ENCODE peak calls at places on chromosome 16, in seven cellular contexts. One of them, this sample, is unnamed.

GRCh38 chr16:70679653-70680494 is 6.0 kb downstream of the MTSS2 start:
- DNase-seq in HTR-8/SVneo: no peak
- DNase-seq in SJSA1: no peak
- DNase-seq in COLO829: no peak
- DNase-seq in ureter: no peak
- DNase-seq in activated CD8-positive, alpha-beta memory T cell treated with anti-CD3 and anti-CD28 coated beads for 4 hours: no peak
- DNase-seq in CD4-positive, alpha-beta memory T cell: no peak
- DNase-seq in this sample: no peak

GRCh38 chr16:54875443-54875842 is 55.2 kb upstream of the IRX5 start:
- DNase-seq in HTR-8/SVneo: no peak
- DNase-seq in SJSA1: no peak
- DNase-seq in COLO829: no peak
- DNase-seq in ureter: no peak
- DNase-seq in activated CD8-positive, alpha-beta memory T cell treated with anti-CD3 and anti-CD28 coated beads for 4 hours: no peak
- DNase-seq in CD4-positive, alpha-beta memory T cell: no peak
- DNase-seq in this sample: no peak

GRCh38 chr16:68771922-68772681 is 35.0 kb downstream of the CDH1 start:
- DNase-seq in HTR-8/SVneo: no peak
- DNase-seq in SJSA1: no peak
- DNase-seq in COLO829: no peak
- DNase-seq in ureter: no peak
- DNase-seq in activated CD8-positive, alpha-beta memory T cell treated with anti-CD3 and anti-CD28 coated beads for 4 hours: no peak
- DNase-seq in CD4-positive, alpha-beta memory T cell: no peak
- DNase-seq in this sample: no peak

GRCh38 chr16:51034481-51035109 is 116.5 kb downstream of the SALL1 start:
- DNase-seq in HTR-8/SVneo: no peak
- DNase-seq in SJSA1: no peak
- DNase-seq in COLO829: no peak
- DNase-seq in ureter: no peak
- DNase-seq in activated CD8-positive, alpha-beta memory T cell treated with anti-CD3 and anti-CD28 coated beads for 4 hours: no peak
- DNase-seq in CD4-positive, alpha-beta memory T cell: no peak
- DNase-seq in this sample: no peak

GRCh38 chr16:66326995-66327513 is 39.4 kb upstream of the CDH5 start:
- DNase-seq in HTR-8/SVneo: no peak
- DNase-seq in SJSA1: no peak
- DNase-seq in COLO829: no peak
- DNase-seq in ureter: peak; percentile 51
- DNase-seq in activated CD8-positive, alpha-beta memory T cell treated with anti-CD3 and anti-CD28 coated beads for 4 hours: no peak
- DNase-seq in CD4-positive, alpha-beta memory T cell: no peak
- DNase-seq in this sample: no peak

GRCh38 chr16:8430401-8430800 is 159.9 kb downstream of the TMEM114 start:
- DNase-seq in HTR-8/SVneo: no peak
- DNase-seq in SJSA1: no peak
- DNase-seq in COLO829: no peak
- DNase-seq in ureter: no peak
- DNase-seq in activated CD8-positive, alpha-beta memory T cell treated with anti-CD3 and anti-CD28 coated beads for 4 hours: no peak
- DNase-seq in CD4-positive, alpha-beta memory T cell: no peak
- DNase-seq in this sample: no peak

GRCh38 chr16:48276102-48276501 is 28.8 kb upstream of the ABCC11 start:
- DNase-seq in HTR-8/SVneo: no peak
- DNase-seq in SJSA1: peak; percentile 39
- DNase-seq in COLO829: peak; percentile 35
- DNase-seq in ureter: no peak
- DNase-seq in activated CD8-positive, alpha-beta memory T cell treated with anti-CD3 and anti-CD28 coated beads for 4 hours: no peak
- DNase-seq in CD4-positive, alpha-beta memory T cell: no peak
- DNase-seq in this sample: no peak

GRCh38 chr16:85777583-85778310 is 21.6 kb downstream of the EMC8 start:
- DNase-seq in HTR-8/SVneo: no peak
- DNase-seq in SJSA1: peak; percentile 80
- DNase-seq in COLO829: no peak
- DNase-seq in ureter: no peak
- DNase-seq in activated CD8-positive, alpha-beta memory T cell treated with anti-CD3 and anti-CD28 coated beads for 4 hours: no peak
- DNase-seq in CD4-positive, alpha-beta memory T cell: no peak
- DNase-seq in this sample: no peak

GRCh38 chr16:87931504-87931903 is 4.8 kb downstream of the CA5A start:
- DNase-seq in HTR-8/SVneo: no peak
- DNase-seq in SJSA1: no peak
- DNase-seq in COLO829: no peak
- DNase-seq in ureter: no peak
- DNase-seq in activated CD8-positive, alpha-beta memory T cell treated with anti-CD3 and anti-CD28 coated beads for 4 hours: no peak
- DNase-seq in CD4-positive, alpha-beta memory T cell: no peak
- DNase-seq in this sample: no peak

GRCh38 chr16:70675851-70676513 is 9.9 kb downstream of the MTSS2 start:
- DNase-seq in HTR-8/SVneo: no peak
- DNase-seq in SJSA1: no peak
- DNase-seq in COLO829: no peak
- DNase-seq in ureter: no peak
- DNase-seq in activated CD8-positive, alpha-beta memory T cell treated with anti-CD3 and anti-CD28 coated beads for 4 hours: no peak
- DNase-seq in CD4-positive, alpha-beta memory T cell: no peak
- DNase-seq in this sample: no peak

GRCh38 chr16:4057439-4057877 is 58.8 kb downstream of the ADCY9 start:
- DNase-seq in HTR-8/SVneo: no peak
- DNase-seq in SJSA1: no peak
- DNase-seq in COLO829: no peak
- DNase-seq in ureter: peak; percentile 22
- DNase-seq in activated CD8-positive, alpha-beta memory T cell treated with anti-CD3 and anti-CD28 coated beads for 4 hours: no peak
- DNase-seq in CD4-positive, alpha-beta memory T cell: no peak
- DNase-seq in this sample: no peak

GRCh38 chr16:50121721-50122445 is 31.2 kb upstream of the TENT4B start:
- DNase-seq in HTR-8/SVneo: no peak
- DNase-seq in SJSA1: no peak
- DNase-seq in COLO829: no peak
- DNase-seq in ureter: no peak
- DNase-seq in activated CD8-positive, alpha-beta memory T cell treated with anti-CD3 and anti-CD28 coated beads for 4 hours: no peak
- DNase-seq in CD4-positive, alpha-beta memory T cell: peak; percentile 49
- DNase-seq in this sample: no peak

GRCh38 chr16:86946981-86947380 is 368.6 kb downstream of the FOXL1 start:
- DNase-seq in HTR-8/SVneo: no peak
- DNase-seq in SJSA1: no peak
- DNase-seq in COLO829: no peak
- DNase-seq in ureter: no peak
- DNase-seq in activated CD8-positive, alpha-beta memory T cell treated with anti-CD3 and anti-CD28 coated beads for 4 hours: no peak
- DNase-seq in CD4-positive, alpha-beta memory T cell: no peak
- DNase-seq in this sample: no peak

GRCh38 chr16:78184554-78185183 is 85.2 kb downstream of the WWOX start:
- DNase-seq in HTR-8/SVneo: no peak
- DNase-seq in SJSA1: peak; percentile 79
- DNase-seq in COLO829: no peak
- DNase-seq in ureter: no peak
- DNase-seq in activated CD8-positive, alpha-beta memory T cell treated with anti-CD3 and anti-CD28 coated beads for 4 hours: no peak
- DNase-seq in CD4-positive, alpha-beta memory T cell: no peak
- DNase-seq in this sample: no peak

GRCh38 chr16:68246671-68247070 is 1.5 kb downstream of the PLA2G15 start:
- DNase-seq in HTR-8/SVneo: no peak
- DNase-seq in SJSA1: no peak
- DNase-seq in COLO829: no peak
- DNase-seq in ureter: no peak
- DNase-seq in activated CD8-positive, alpha-beta memory T cell treated with anti-CD3 and anti-CD28 coated beads for 4 hours: no peak
- DNase-seq in CD4-positive, alpha-beta memory T cell: no peak
- DNase-seq in this sample: no peak

GRCh38 chr16:81296631-81297030 is 18.1 kb upstream of the GAN start:
- DNase-seq in HTR-8/SVneo: no peak
- DNase-seq in SJSA1: no peak
- DNase-seq in COLO829: no peak
- DNase-seq in ureter: no peak
- DNase-seq in activated CD8-positive, alpha-beta memory T cell treated with anti-CD3 and anti-CD28 coated beads for 4 hours: no peak
- DNase-seq in CD4-positive, alpha-beta memory T cell: no peak
- DNase-seq in this sample: no peak

GRCh38 chr16:4682616-4683254 is 10.6 kb upstream of the NUDT16L1 start:
- DNase-seq in HTR-8/SVneo: no peak
- DNase-seq in SJSA1: no peak
- DNase-seq in COLO829: no peak
- DNase-seq in ureter: no peak
- DNase-seq in activated CD8-positive, alpha-beta memory T cell treated with anti-CD3 and anti-CD28 coated beads for 4 hours: no peak
- DNase-seq in CD4-positive, alpha-beta memory T cell: no peak
- DNase-seq in this sample: no peak

GRCh38 chr16:58418601-58419000 is 26.3 kb downstream of the GINS3 start:
- DNase-seq in HTR-8/SVneo: peak; percentile 51
- DNase-seq in SJSA1: no peak
- DNase-seq in COLO829: no peak
- DNase-seq in ureter: no peak
- DNase-seq in activated CD8-positive, alpha-beta memory T cell treated with anti-CD3 and anti-CD28 coated beads for 4 hours: no peak
- DNase-seq in CD4-positive, alpha-beta memory T cell: no peak
- DNase-seq in this sample: no peak

GRCh38 chr16:84502075-84502474 is 2.4 kb downstream of the MEAK7 start:
- DNase-seq in HTR-8/SVneo: no peak
- DNase-seq in SJSA1: no peak
- DNase-seq in COLO829: no peak
- DNase-seq in ureter: no peak
- DNase-seq in activated CD8-positive, alpha-beta memory T cell treated with anti-CD3 and anti-CD28 coated beads for 4 hours: no peak
- DNase-seq in CD4-positive, alpha-beta memory T cell: no peak
- DNase-seq in this sample: no peak

GRCh38 chr16:49455991-49456745 is 82.6 kb downstream of the C16orf78 start:
- DNase-seq in HTR-8/SVneo: no peak
- DNase-seq in SJSA1: no peak
- DNase-seq in COLO829: no peak
- DNase-seq in ureter: no peak
- DNase-seq in activated CD8-positive, alpha-beta memory T cell treated with anti-CD3 and anti-CD28 coated beads for 4 hours: no peak
- DNase-seq in CD4-positive, alpha-beta memory T cell: no peak
- DNase-seq in this sample: no peak

GRCh38 chr16:56988161-56988947 is 1.0 kb upstream of the NLRC5 start:
- DNase-seq in HTR-8/SVneo: no peak
- DNase-seq in SJSA1: no peak
- DNase-seq in COLO829: no peak
- DNase-seq in ureter: no peak
- DNase-seq in activated CD8-positive, alpha-beta memory T cell treated with anti-CD3 and anti-CD28 coated beads for 4 hours: no peak
- DNase-seq in CD4-positive, alpha-beta memory T cell: no peak
- DNase-seq in this sample: no peak

GRCh38 chr16:3878610-3879009 is 1.9 kb downstream of the CREBBP start:
- DNase-seq in HTR-8/SVneo: no peak
- DNase-seq in SJSA1: no peak
- DNase-seq in COLO829: no peak
- DNase-seq in ureter: no peak
- DNase-seq in activated CD8-positive, alpha-beta memory T cell treated with anti-CD3 and anti-CD28 coated beads for 4 hours: no peak
- DNase-seq in CD4-positive, alpha-beta memory T cell: no peak
- DNase-seq in this sample: no peak

GRCh38 chr16:64365448-64365858 is 756.4 kb downstream of the CDH11 start:
- DNase-seq in HTR-8/SVneo: no peak
- DNase-seq in SJSA1: no peak
- DNase-seq in COLO829: no peak
- DNase-seq in ureter: no peak
- DNase-seq in activated CD8-positive, alpha-beta memory T cell treated with anti-CD3 and anti-CD28 coated beads for 4 hours: no peak
- DNase-seq in CD4-positive, alpha-beta memory T cell: no peak
- DNase-seq in this sample: no peak

GRCh38 chr16:12801511-12802042 is 2.1 kb downstream of the CPPED1 start:
- DNase-seq in HTR-8/SVneo: no peak
- DNase-seq in SJSA1: peak; percentile 4
- DNase-seq in COLO829: peak; percentile 43
- DNase-seq in ureter: no peak
- DNase-seq in activated CD8-positive, alpha-beta memory T cell treated with anti-CD3 and anti-CD28 coated beads for 4 hours: no peak
- DNase-seq in CD4-positive, alpha-beta memory T cell: no peak
- DNase-seq in this sample: peak; percentile 79

GRCh38 chr16:87806608-87807546 is 41.1 kb upstream of the KLHDC4 start:
- DNase-seq in HTR-8/SVneo: peak; percentile 85
- DNase-seq in SJSA1: peak; percentile 82
- DNase-seq in COLO829: no peak
- DNase-seq in ureter: peak; percentile 71
- DNase-seq in activated CD8-positive, alpha-beta memory T cell treated with anti-CD3 and anti-CD28 coated beads for 4 hours: no peak
- DNase-seq in CD4-positive, alpha-beta memory T cell: peak; percentile 15
- DNase-seq in this sample: peak; percentile 63

GRCh38 chr16:53844796-53845195 is 140.8 kb downstream of the FTO start:
- DNase-seq in HTR-8/SVneo: no peak
- DNase-seq in SJSA1: no peak
- DNase-seq in COLO829: no peak
- DNase-seq in ureter: no peak
- DNase-seq in activated CD8-positive, alpha-beta memory T cell treated with anti-CD3 and anti-CD28 coated beads for 4 hours: no peak
- DNase-seq in CD4-positive, alpha-beta memory T cell: no peak
- DNase-seq in this sample: no peak

GRCh38 chr16:13403326-13403725 is 501.9 kb downstream of the SHISA9 start:
- DNase-seq in HTR-8/SVneo: no peak
- DNase-seq in SJSA1: no peak
- DNase-seq in COLO829: no peak
- DNase-seq in ureter: no peak
- DNase-seq in activated CD8-positive, alpha-beta memory T cell treated with anti-CD3 and anti-CD28 coated beads for 4 hours: no peak
- DNase-seq in CD4-positive, alpha-beta memory T cell: no peak
- DNase-seq in this sample: no peak